ENCODE peak calls at places on chromosomes 12 and 14, in six cellular contexts. R, F, S, J, E and Y are unnamed samples. For H3K9me3, the result is how much of the 10 kb centered on the place peaks cover.

GRCh38 chr12:3106564-3106963 is 29.4 kb downstream of the TSPAN9 start:
- DNase-seq in R (no peak), J (no peak), E (no peak), S (no peak), F (no peak), Y (no peak)

GRCh38 chr14:94775082-94775874 is 5.4 kb upstream of the GSC start:
- DNase-seq in F (no peak), S (no peak), R (no peak), J (peak), E (no peak), Y (no peak)

GRCh38 chr14:74198441-74199234 is 40.6 kb upstream of the VSX2 start:
- DNase-seq in E (no peak), F (no peak), S (no peak), R (no peak), J (no peak), Y (no peak)

GRCh38 chr12:69583203-69583602 is 2.1 kb upstream of the CCT2 start:
- DNase-seq in F (no peak), E (no peak), R (no peak), S (peak), J (no peak), Y (no peak)

GRCh38 chr12:16670456-16671050 is 64.6 kb upstream of the LMO3 start:
- DNase-seq in F (no peak), R (no peak), E (no peak), S (no peak), J (no peak), Y (no peak)

GRCh38 chr12:113524495-113524894 is 52.8 kb upstream of the LHX5 start:
- DNase-seq in J (no peak), E (no peak), R (no peak), F (no peak), S (no peak), Y (no peak)

GRCh38 chr14:69484444-69485113 is at the start of gene PLEKHD1:
- DNase-seq in S (peak), F (peak), J (no peak), E (no peak), R (no peak), Y (no peak)

GRCh38 chr14:89618821-89619551 is 202.0 kb upstream of the FOXN3 start:
- DNase-seq in J (peak), E (peak), S (peak), R (peak), F (peak), Y (peak)

GRCh38 chr14:70361893-70362292 is 2.4 kb upstream of the COX16 start:
- DNase-seq in E (no peak), F (no peak), R (no peak), J (no peak), S (no peak), Y (no peak)

GRCh38 chr14:55382483-55382882 is 29.1 kb downstream of the ATG14 start:
- DNase-seq in E (no peak), J (no peak), R (no peak), S (no peak), F (no peak), Y (no peak)

GRCh38 chr12:122527478-122527944 is 462 bp downstream of the KNTC1 start:
- DNase-seq in E (no peak), R (peak), S (peak), F (no peak), J (peak), Y (no peak)

GRCh38 chr14:80464531-80465149 is 253.3 kb upstream of the DIO2 start:
- DNase-seq in S (peak), R (no peak), J (no peak), E (no peak), F (no peak), Y (no peak)

GRCh38 chr12:27622436-27623185 is 73.6 kb upstream of the REP15 start:
- DNase-seq in J (no peak), F (no peak), E (no peak), R (no peak), S (no peak), Y (no peak)

GRCh38 chr14:26598081-26598671 is 343 bp upstream of the NOVA1 start:
- DNase-seq in J (peak), E (no peak), R (no peak), F (peak), S (peak), Y (no peak)

GRCh38 chr14:54394596-54394995 is 2.2 kb upstream of the CDKN3 start:
- DNase-seq in F (no peak), J (no peak), E (no peak), S (no peak), R (no peak), Y (no peak)

GRCh38 chr12:1488908-1489381 is 105.4 kb downstream of the FBXL14 start:
- DNase-seq in F (peak), J (no peak), S (peak), R (peak), E (no peak), Y (no peak)

GRCh38 chr14:54776361-54777001 is 126.1 kb downstream of the GCH1 start:
- DNase-seq in J (no peak), S (no peak), E (no peak), F (no peak), R (peak), Y (no peak)

GRCh38 chr12:77540097-77540496 is 290.6 kb upstream of the NAV3 start:
- DNase-seq in S (no peak), R (no peak), F (no peak), J (no peak), E (no peak), Y (no peak)

GRCh38 chr12:129335773-129336172 is 482.5 kb downstream of the GLT1D1 start:
- DNase-seq in S (no peak), E (no peak), R (no peak), J (no peak), F (no peak), Y (no peak)

GRCh38 chr14:44609201-44609600 is 102.1 kb upstream of the FSCB start:
- DNase-seq in E (no peak), S (no peak), F (no peak), R (no peak), J (no peak), Y (no peak)

GRCh38 chr12:50655374-50655921 is 108.5 kb upstream of the ATF1 start:
- DNase-seq in F (no peak), R (no peak), J (no peak), E (no peak), S (no peak), Y (no peak)

GRCh38 chr14:37618498-37619041 is 23.1 kb downstream of the TTC6 start:
- DNase-seq in E (no peak), R (no peak), S (no peak), J (no peak), F (no peak), Y (no peak)

GRCh38 chr14:90567191-90567590 is 170.4 kb downstream of the CALM1 start:
- DNase-seq in J (no peak), F (no peak), E (no peak), R (no peak), S (no peak), Y (no peak)

GRCh38 chr12:56951582-56952339 is 5.6 kb downstream of the RDH16 start:
- DNase-seq in R (no peak), E (no peak), S (no peak), F (no peak), J (no peak), Y (no peak)

GRCh38 chr14:61569308-61569707 is 126.0 kb upstream of the HIF1A start:
- DNase-seq in E (no peak), J (no peak), R (no peak), S (no peak), F (no peak), Y (no peak)

GRCh38 chr12:2354151-2354991 is 301.6 kb downstream of the CACNA1C start:
- DNase-seq in F (peak), E (no peak), S (no peak), R (no peak), J (no peak), Y (no peak)

GRCh38 chr14:39488600-39488999 is 56.4 kb upstream of the FBXO33 start:
- DNase-seq in F (peak), J (no peak), R (no peak), S (peak), E (no peak), Y (no peak)

GRCh38 chr14:36254020-36254614 is 66.3 kb downstream of the MBIP start:
- DNase-seq in S (peak), J (no peak), F (no peak), E (no peak), R (no peak), Y (no peak)

GRCh38 chr14:22469541-22470303 is 119.3 kb downstream of the DAD1 start:
- DNase-seq in F (no peak), E (no peak), J (peak), R (no peak), S (no peak), Y (no peak)

GRCh38 chr12:13362260-13362841 is 165.8 kb downstream of the EMP1 start:
- DNase-seq in F (peak), E (no peak), R (no peak), S (peak), J (peak), Y (no peak)

GRCh38 chr12:45914090-45914489 is 76.3 kb downstream of the SCAF11 start:
- DNase-seq in E (no peak), F (no peak), J (no peak), R (no peak), S (peak), Y (no peak)

GRCh38 chr14:45790293-45790692 is 537.3 kb upstream of the MIS18BP1 start:
- DNase-seq in J (no peak), R (no peak), F (no peak), E (no peak), S (no peak), Y (no peak)
- H3K9me3 ChIP-seq in J (under half), R (under half), F (under half), E (under half), S (under half), Y (under half)

DNA sequence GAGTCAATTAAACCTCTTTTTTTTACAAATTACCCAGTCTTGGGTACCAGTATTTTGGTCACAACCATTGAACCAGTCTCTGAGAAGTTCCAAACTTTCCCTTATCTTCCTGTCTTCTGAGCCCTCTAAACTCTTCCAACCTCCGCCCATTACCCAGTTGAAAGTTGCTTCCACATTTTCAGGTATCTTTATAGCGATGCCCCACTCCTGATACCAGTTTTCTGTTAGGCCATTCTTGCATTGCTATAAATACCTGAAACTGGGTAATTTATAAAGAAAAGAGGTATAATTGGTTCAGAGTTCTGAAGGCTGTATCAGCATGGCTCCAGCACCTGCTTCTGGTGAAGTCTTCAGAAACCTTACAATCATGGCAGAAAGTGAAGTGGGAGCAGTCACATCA is 31.7 kb downstream of the TTC5 start:
- DNase-seq in F (no peak), J (no peak), S (no peak), E (no peak), R (no peak), Y (no peak)
- H3K9me3 ChIP-seq in F (under half), J (under half), S (under half), E (under half), R (under half), Y (under half)

DNA sequence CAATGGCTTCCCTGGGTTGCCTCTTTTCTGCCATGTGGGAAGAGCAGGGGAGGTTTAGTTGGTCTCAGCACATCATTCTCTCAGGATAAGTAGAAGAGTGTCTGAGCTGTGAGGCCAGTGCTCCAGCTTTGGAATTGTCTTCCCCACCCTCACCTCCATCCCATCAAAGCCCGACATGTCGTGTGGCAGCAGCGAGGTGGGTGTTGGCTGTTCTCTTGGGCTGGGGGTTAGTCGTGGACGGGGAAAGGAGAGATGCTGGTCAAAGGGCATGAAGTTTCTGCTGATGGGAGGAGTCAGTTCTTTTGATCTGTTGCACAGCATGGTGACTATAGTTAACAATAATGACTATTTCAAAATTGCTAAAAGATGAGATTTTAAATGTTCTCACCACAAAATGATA is 404.2 kb downstream of the TMEM121 start:
- DNase-seq in R (no peak), S (no peak), F (no peak), E (no peak), J (no peak), Y (no peak)
- H3K9me3 ChIP-seq in R (under half), S (under half), F (under half), E (under half), J (under half), Y (under half)

GRCh38 chr14:96514694-96515093 is 12.5 kb downstream of the PAPOLA start:
- DNase-seq in F (no peak), R (no peak), E (no peak), J (no peak), S (no peak), Y (no peak)

GRCh38 chr14:96511667-96512066 is 9.5 kb downstream of the PAPOLA start:
- DNase-seq in E (no peak), J (no peak), F (no peak), S (no peak), R (no peak), Y (no peak)

GRCh38 chr14:96512122-96512521 is 9.9 kb downstream of the PAPOLA start:
- DNase-seq in R (no peak), J (no peak), F (no peak), S (no peak), E (no peak), Y (no peak)

GRCh38 chr14:96511146-96511545 is 9.0 kb downstream of the PAPOLA start:
- DNase-seq in J (no peak), F (no peak), E (no peak), R (no peak), S (no peak), Y (no peak)

GRCh38 chr14:96512602-96513397 is 10.6 kb downstream of the PAPOLA start:
- DNase-seq in R (no peak), F (no peak), J (no peak), E (no peak), S (no peak), Y (no peak)
- H3K9me3 ChIP-seq in R (under half), F (under half), J (under half), E (under half), S (under half), Y (under half)